ENCODE peak calls at places on chromosome 13, in four cellular contexts. X is Peyer's patch; F is left ventricle myocardium inferior; S is CD8-positive, alpha-beta T cell. W is an unnamed sample. For H3K9me3 and H3K4me1, the result is how much of the 10 kb centered on the place peaks cover.

GRCh38 chr13:59532405-59532804 is 631.3 kb downstream of the DIAPH3 start:
- DNase-seq in F (no peak), X (no peak), S (no peak), W (no peak)

GRCh38 chr13:76161143-76161542 is 525.0 kb downstream of the LMO7 start:
- DNase-seq in X (no peak), S (no peak), F (peak), W (no peak)

GRCh38 chr13:110323172-110323851 is 16.2 kb downstream of the COL4A2 start:
- DNase-seq in X (no peak), S (no peak), F (no peak), W (no peak)

GRCh38 chr13:102311901-102312300 is 89.9 kb downstream of the FGF14 start:
- DNase-seq in F (no peak), X (no peak), S (no peak), W (no peak)

GRCh38 chr13:21677075-21677628 is 6.3 kb downstream of the FGF9 start:
- DNase-seq in S (no peak), F (no peak), X (no peak), W (no peak)

GRCh38 chr13:59422646-59423045 is 741.1 kb downstream of the DIAPH3 start:
- DNase-seq in S (no peak), X (no peak), F (no peak), W (no peak)

GRCh38 chr13:92849381-92849780 is 377.2 kb upstream of the GPC6 start:
- DNase-seq in F (no peak), X (no peak), S (no peak), W (no peak)

GRCh38 chr13:105135852-105136251 is 1399.6 kb downstream of the EFNB2 start:
- DNase-seq in S (no peak), X (no peak), F (no peak), W (no peak)

GRCh38 chr13:103517066-103517767 is 451.0 kb upstream of the SLC10A2 start:
- DNase-seq in X (no peak), F (no peak), S (no peak), W (no peak)

GRCh38 chr13:22883262-22883840 is 297.4 kb upstream of the SGCG start:
- DNase-seq in F (no peak), S (no peak), X (no peak), W (no peak)

GRCh38 chr13:66751691-66752090 is 478.4 kb downstream of the PCDH9 start:
- DNase-seq in F (no peak), S (no peak), X (no peak), W (no peak)

GRCh38 chr13:30829145-30829544 is 76.9 kb upstream of the MEDAG start:
- DNase-seq in S (no peak), X (no peak), F (no peak), W (no peak)

GRCh38 chr13:71672527-71672926 is 194.5 kb downstream of the DACH1 start:
- DNase-seq in S (no peak), F (no peak), X (no peak), W (no peak)

GRCh38 chr13:24271611-24272451 is 37.5 kb upstream of the C1QTNF9 start:
- DNase-seq in S (peak), X (peak), F (peak), W (peak)

GRCh38 chr13:93723316-93723715 is 496.7 kb downstream of the GPC6 start:
- DNase-seq in X (no peak), S (no peak), F (no peak), W (no peak)

GRCh38 chr13:24495151-24495729 is 17.3 kb downstream of the PARP4 start:
- DNase-seq in X (no peak), S (no peak), F (no peak), W (no peak)

GRCh38 chr13:26509491-26509890 is 48.0 kb upstream of the WASF3 start:
- DNase-seq in S (no peak), X (no peak), F (no peak), W (no peak)

GRCh38 chr13:24842533-24843278 is 78.7 kb downstream of the RNF17 start:
- DNase-seq in S (no peak), X (no peak), F (no peak), W (no peak)

GRCh38 chr13:28022848-28023518 is 34.5 kb upstream of the URAD start:
- DNase-seq in X (no peak), F (no peak), S (no peak), W (no peak)

GRCh38 chr13:37531054-37531453 is 67.5 kb downstream of the POSTN start:
- DNase-seq in S (no peak), F (no peak), X (no peak), W (no peak)

GRCh38 chr13:59531571-59532091 is 632.1 kb downstream of the DIAPH3 start:
- DNase-seq in S (peak), F (peak), X (peak), W (peak)

GRCh38 chr13:25352230-25352629 is 19.5 kb upstream of the ATP8A2 start:
- DNase-seq in X (no peak), F (no peak), S (no peak), W (no peak)

GRCh38 chr13:110799246-110800236 is 86.0 kb downstream of the ING1 start:
- DNase-seq in S (no peak), F (no peak), X (no peak), W (peak)

GRCh38 chr13:100131863-100132574 is 43.1 kb downstream of the PCCA start:
- DNase-seq in S (no peak), X (no peak), F (no peak), W (no peak)

GRCh38 chr13:31122143-31122542 is 39.6 kb downstream of the HSPH1 start:
- DNase-seq in X (no peak), S (no peak), F (no peak), W (no peak)

DNA sequence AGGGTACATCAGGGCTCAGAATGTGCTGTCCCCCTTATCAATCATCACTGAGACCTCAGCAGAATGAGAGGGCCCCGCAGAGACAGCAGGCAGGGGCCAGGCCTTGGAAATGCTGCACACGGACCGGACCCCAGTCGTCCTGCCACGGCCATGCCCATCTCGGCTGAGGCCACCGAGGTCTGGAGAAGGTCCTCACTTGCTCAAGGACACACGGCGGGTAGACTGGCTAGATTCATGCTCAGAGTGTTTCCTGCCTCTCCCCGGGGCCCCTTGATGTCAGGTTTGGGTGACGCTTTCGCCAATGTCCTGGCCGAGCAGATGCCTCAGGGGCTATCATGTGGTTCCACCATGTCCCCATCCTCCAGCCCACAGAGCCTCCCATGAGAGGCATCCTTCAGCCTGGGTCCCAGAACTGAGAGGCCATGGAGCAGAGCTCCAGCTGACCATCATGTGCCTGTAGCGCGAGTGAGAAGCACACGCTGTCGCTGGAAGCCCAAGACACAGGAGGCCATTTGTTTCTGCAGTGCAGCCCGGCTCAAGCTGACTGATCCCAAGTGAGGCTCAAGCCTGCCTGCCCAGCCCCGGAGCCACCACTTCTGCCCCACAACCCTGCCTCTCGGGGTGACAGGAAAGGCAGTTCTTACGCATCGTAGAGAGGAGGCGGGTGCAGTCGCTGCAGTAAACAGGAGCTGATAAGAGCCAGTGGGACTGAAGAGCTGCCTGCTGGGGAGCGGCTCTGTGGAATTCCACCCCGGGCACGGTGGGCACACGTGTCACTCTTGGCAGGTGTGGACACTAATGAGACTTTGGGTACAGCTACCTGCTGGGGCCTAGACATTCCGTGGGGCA is 53.9 kb upstream of the GAS6 start:
- DNase-seq in X (no peak), S (no peak), F (no peak), W (no peak)
- H3K9me3 ChIP-seq in X (under half), S (under half), F (under half), W (under half)

GRCh38 chr13:46181799-46182490 is at the start of gene LCP1:
- DNase-seq in S (peak), X (peak), F (no peak), W (peak)

GRCh38 chr13:46185634-46186033 is 3.7 kb upstream of the LCP1 start:
- DNase-seq in S (no peak), X (no peak), F (no peak), W (no peak)

GRCh38 chr13:46184277-46184699 is 2.3 kb upstream of the LCP1 start:
- DNase-seq in F (peak), X (peak), S (peak), W (peak)

GRCh38 chr13:46182491-46182877 is 507 bp upstream of the LCP1 start:
- DNase-seq in S (no peak), F (no peak), X (no peak), W (no peak)

DNA sequence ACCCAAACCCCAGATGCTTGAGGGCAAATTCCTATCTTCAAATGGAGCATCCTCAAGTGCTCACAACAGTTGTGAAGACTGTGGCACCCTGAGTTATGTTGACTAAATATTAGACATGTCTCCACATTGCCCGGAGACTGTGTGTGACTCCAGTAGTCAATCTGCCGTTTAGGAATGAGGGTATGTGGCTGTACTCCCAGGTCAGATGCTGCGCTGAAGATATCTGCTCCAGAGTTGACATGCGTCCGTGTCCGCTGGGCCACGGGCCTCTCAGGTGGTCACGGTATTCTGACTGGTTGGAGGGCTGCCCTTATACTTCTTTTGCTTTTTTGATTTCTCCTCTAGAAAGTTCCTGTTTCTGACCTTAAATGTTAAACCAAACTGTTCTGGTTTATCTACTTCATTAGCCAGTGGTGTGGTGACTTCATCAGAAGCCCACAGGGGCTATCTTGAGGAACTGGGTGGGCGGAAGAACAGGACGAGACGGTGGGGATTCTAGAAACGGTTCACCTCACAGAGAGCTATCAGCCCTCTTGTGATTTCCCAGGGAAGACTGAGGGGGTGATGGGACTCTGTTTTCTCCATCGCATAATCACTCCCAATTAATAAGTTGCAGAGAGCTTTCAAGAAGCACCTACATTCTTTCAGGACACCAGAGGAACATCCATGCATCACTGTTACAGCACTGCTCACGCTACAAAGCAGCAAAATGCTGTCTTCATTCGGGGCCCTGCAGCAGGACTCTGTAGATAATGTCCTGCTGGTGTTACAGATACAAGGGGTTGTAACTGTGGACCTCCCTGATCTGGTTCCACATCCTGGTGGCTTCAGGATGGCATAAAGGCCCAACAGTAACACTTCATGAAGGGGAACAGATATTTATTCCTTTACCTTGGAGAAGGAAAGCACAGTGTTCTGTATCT is 1.3 kb upstream of the LCP1 start:
- DNase-seq in X (no peak), F (no peak), S (no peak), W (no peak)
- H3K27ac ChIP-seq in X (peak), F (no peak), S (peak), W (no peak)

GRCh38 chr13:40985596-40986327 is 33.4 kb downstream of the ELF1 start:
- DNase-seq in F (no peak), X (no peak), S (no peak), W (no peak)
- H3K4me1 ChIP-seq in F (half or more), X (under half), S (half or more), W (under half)

DNA sequence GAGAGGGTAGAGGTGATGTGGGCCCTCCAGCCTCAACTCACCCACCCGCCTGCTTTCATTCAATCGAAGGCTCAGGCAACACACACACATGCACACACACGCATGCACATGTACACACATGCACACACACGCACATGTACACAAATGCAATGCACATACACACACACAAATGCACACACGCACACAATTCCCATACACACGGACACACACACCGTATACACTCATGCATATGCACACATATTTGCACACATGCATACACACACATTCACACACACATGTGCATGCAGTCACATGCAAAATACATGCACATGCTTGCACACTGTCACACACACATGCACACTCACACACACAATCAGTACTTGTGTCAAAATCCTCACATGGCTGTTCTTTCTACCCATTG is 55.9 kb upstream of the SPACA7 start:
- DNase-seq in F (no peak), S (no peak), X (no peak), W (no peak)
- H3K9me3 ChIP-seq in F (under half), S (under half), X (under half), W (under half)

GRCh38 chr13:79194727-79195126 is 211.3 kb downstream of the RBM26 start:
- DNase-seq in X (peak), S (no peak), F (no peak), W (no peak)
- H3K27ac ChIP-seq in X (no peak), S (no peak), F (no peak), W (no peak)

GRCh38 chr13:51243227-51243626 is 21.0 kb downstream of the FAM124A start:
- DNase-seq in X (no peak), F (no peak), S (no peak), W (no peak)
- H3K4me1 ChIP-seq in X (under half), F (half or more), S (under half), W (under half)

GRCh38 chr13:53338760-53339159 is 310.1 kb downstream of the OLFM4 start:
- DNase-seq in F (no peak), S (no peak), X (no peak), W (no peak)

GRCh38 chr13:53340505-53341143 is 312.0 kb downstream of the OLFM4 start:
- DNase-seq in X (no peak), S (no peak), F (no peak), W (no peak)

GRCh38 chr13:53341144-53341510 is 312.5 kb downstream of the OLFM4 start:
- DNase-seq in X (no peak), F (no peak), S (no peak), W (no peak)

GRCh38 chr13:53343345-53343744 is 314.7 kb downstream of the OLFM4 start:
- DNase-seq in X (no peak), F (no peak), S (no peak), W (no peak)

DNA sequence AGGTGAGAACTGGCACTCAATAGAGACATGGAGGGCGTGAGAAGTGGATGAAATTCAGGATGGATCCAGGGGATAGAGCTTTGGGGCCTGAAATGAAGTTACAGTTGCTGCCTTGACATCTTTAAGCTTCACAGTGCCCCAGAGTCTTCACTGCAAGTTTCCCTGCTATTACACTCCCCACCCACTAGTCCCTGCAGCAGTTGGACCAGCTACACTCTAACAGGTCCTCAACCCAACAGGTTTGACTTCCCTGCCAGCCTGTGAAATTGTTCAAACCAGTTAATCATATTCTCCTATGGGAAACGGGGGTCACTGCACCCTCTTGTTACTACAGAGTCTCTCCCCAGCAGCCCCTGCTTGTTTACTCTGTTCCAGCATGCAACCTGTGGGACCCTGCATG is 314.0 kb downstream of the OLFM4 start:
- DNase-seq in X (no peak), F (no peak), S (no peak), W (no peak)
- H3K9me3 ChIP-seq in X (under half), F (under half), S (under half), W (under half)

DNA sequence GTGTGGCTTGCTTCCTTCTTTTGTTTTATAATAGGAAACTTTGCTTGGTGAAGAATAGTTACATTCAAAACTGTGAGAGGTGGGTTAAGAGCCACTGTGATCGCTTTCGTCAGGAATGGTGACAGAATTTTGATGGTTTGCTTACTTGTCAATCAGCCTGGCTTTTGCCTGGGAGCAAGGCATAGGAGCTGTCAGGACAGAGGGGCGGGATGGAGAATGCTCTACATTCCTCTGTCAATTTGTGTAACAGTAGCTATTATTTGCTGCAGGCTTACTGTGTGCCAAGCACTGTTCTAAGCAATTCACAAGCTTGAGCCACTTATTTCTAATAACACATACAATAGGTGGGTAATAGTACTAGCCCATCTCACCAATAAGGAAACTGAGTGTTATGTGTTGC is 28.1 kb upstream of the TNFSF11 start:
- DNase-seq in S (no peak), F (no peak), X (no peak), W (no peak)
- H3K27ac ChIP-seq in S (no peak), F (no peak), X (no peak), W (no peak)